ENCODE peak calls at places on chromosomes 12 and 14, in nine cellular contexts. One of them, this sample, is unnamed.

GRCh38 chr14:35400707-35401421 is 3.7 kb downstream of the NFKBIA start:
- DNase-seq in GM19239: no peak
- DNase-seq in head of caudate nucleus: peak; percentile 64
- DNase-seq in hepatic stellate cell: no peak
- DNase-seq in EL: no peak
- DNase-seq in nucleus accumbens: no peak
- DNase-seq in T-cell: peak; percentile 25
- DNase-seq in uterus: no peak
- DNase-seq in T-helper 1 cell: no peak
- DNase-seq in this sample: no peak

GRCh38 chr12:12024958-12025682 is 45.6 kb upstream of the BCL2L14 start:
- DNase-seq in GM19239: no peak
- DNase-seq in head of caudate nucleus: no peak
- DNase-seq in hepatic stellate cell: no peak
- DNase-seq in EL: no peak
- DNase-seq in nucleus accumbens: no peak
- DNase-seq in T-cell: peak; percentile 37
- DNase-seq in uterus: no peak
- DNase-seq in T-helper 1 cell: peak; percentile 77
- DNase-seq in this sample: no peak

GRCh38 chr12:107976331-107976730 is 152.8 kb upstream of the WSCD2 start:
- DNase-seq in GM19239: no peak
- DNase-seq in head of caudate nucleus: no peak
- DNase-seq in hepatic stellate cell: no peak
- DNase-seq in EL: no peak
- DNase-seq in nucleus accumbens: no peak
- DNase-seq in T-cell: no peak
- DNase-seq in uterus: no peak
- DNase-seq in T-helper 1 cell: no peak
- DNase-seq in this sample: no peak

GRCh38 chr12:65339161-65339560 is 60.7 kb downstream of the MSRB3 start:
- DNase-seq in GM19239: no peak
- DNase-seq in head of caudate nucleus: no peak
- DNase-seq in hepatic stellate cell: no peak
- DNase-seq in EL: peak; percentile 46
- DNase-seq in nucleus accumbens: no peak
- DNase-seq in T-cell: no peak
- DNase-seq in uterus: no peak
- DNase-seq in T-helper 1 cell: no peak
- DNase-seq in this sample: no peak

GRCh38 chr12:3236345-3237153 is 159.4 kb downstream of the TSPAN9 start:
- DNase-seq in GM19239: no peak
- DNase-seq in head of caudate nucleus: no peak
- DNase-seq in hepatic stellate cell: no peak
- DNase-seq in EL: peak; percentile 54
- DNase-seq in nucleus accumbens: no peak
- DNase-seq in T-cell: no peak
- DNase-seq in uterus: peak; percentile 51
- DNase-seq in T-helper 1 cell: peak; percentile 9
- DNase-seq in this sample: no peak

GRCh38 chr12:48023386-48023785 is 19.1 kb upstream of the COL2A1 start:
- DNase-seq in GM19239: no peak
- DNase-seq in head of caudate nucleus: no peak
- DNase-seq in hepatic stellate cell: no peak
- DNase-seq in EL: no peak
- DNase-seq in nucleus accumbens: no peak
- DNase-seq in T-cell: no peak
- DNase-seq in uterus: no peak
- DNase-seq in T-helper 1 cell: no peak
- DNase-seq in this sample: no peak

GRCh38 chr14:84375235-84375634 is 1154.7 kb upstream of the FLRT2 start:
- DNase-seq in GM19239: no peak
- DNase-seq in head of caudate nucleus: no peak
- DNase-seq in hepatic stellate cell: no peak
- DNase-seq in EL: peak; percentile 2
- DNase-seq in nucleus accumbens: no peak
- DNase-seq in T-cell: no peak
- DNase-seq in uterus: no peak
- DNase-seq in T-helper 1 cell: no peak
- DNase-seq in this sample: no peak

GRCh38 chr14:29352681-29353080 is 575.0 kb downstream of the PRKD1 start:
- DNase-seq in GM19239: no peak
- DNase-seq in head of caudate nucleus: no peak
- DNase-seq in hepatic stellate cell: no peak
- DNase-seq in EL: peak; percentile 13
- DNase-seq in nucleus accumbens: no peak
- DNase-seq in T-cell: no peak
- DNase-seq in uterus: no peak
- DNase-seq in T-helper 1 cell: no peak
- DNase-seq in this sample: no peak

GRCh38 chr14:22059201-22059600 is 385.6 kb upstream of the OR4E1 start:
- DNase-seq in GM19239: no peak
- DNase-seq in head of caudate nucleus: no peak
- DNase-seq in hepatic stellate cell: no peak
- DNase-seq in EL: no peak
- DNase-seq in nucleus accumbens: no peak
- DNase-seq in T-cell: no peak
- DNase-seq in uterus: no peak
- DNase-seq in T-helper 1 cell: no peak
- DNase-seq in this sample: no peak

GRCh38 chr12:118884226-118884625 is 97.1 kb upstream of the SRRM4 start:
- DNase-seq in GM19239: no peak
- DNase-seq in head of caudate nucleus: no peak
- DNase-seq in hepatic stellate cell: no peak
- DNase-seq in EL: peak; percentile 0
- DNase-seq in nucleus accumbens: no peak
- DNase-seq in T-cell: no peak
- DNase-seq in uterus: no peak
- DNase-seq in T-helper 1 cell: no peak
- DNase-seq in this sample: no peak

GRCh38 chr14:100673807-100674154 is 52.9 kb upstream of the DLK1 start:
- DNase-seq in GM19239: no peak
- DNase-seq in head of caudate nucleus: no peak
- DNase-seq in hepatic stellate cell: no peak
- DNase-seq in EL: no peak
- DNase-seq in nucleus accumbens: no peak
- DNase-seq in T-cell: no peak
- DNase-seq in uterus: no peak
- DNase-seq in T-helper 1 cell: no peak
- DNase-seq in this sample: no peak

GRCh38 chr14:97411938-97412612 is 614.9 kb downstream of the VRK1 start:
- DNase-seq in GM19239: no peak
- DNase-seq in head of caudate nucleus: peak; percentile 57
- DNase-seq in hepatic stellate cell: no peak
- DNase-seq in EL: no peak
- DNase-seq in nucleus accumbens: no peak
- DNase-seq in T-cell: no peak
- DNase-seq in uterus: no peak
- DNase-seq in T-helper 1 cell: no peak
- DNase-seq in this sample: no peak

GRCh38 chr14:89779707-89780106 is 174.8 kb downstream of the EFCAB11 start:
- DNase-seq in GM19239: no peak
- DNase-seq in head of caudate nucleus: no peak
- DNase-seq in hepatic stellate cell: no peak
- DNase-seq in EL: no peak
- DNase-seq in nucleus accumbens: no peak
- DNase-seq in T-cell: no peak
- DNase-seq in uterus: no peak
- DNase-seq in T-helper 1 cell: no peak
- DNase-seq in this sample: no peak

GRCh38 chr12:60494249-60494648 is 898.4 kb downstream of the SLC16A7 start:
- DNase-seq in GM19239: no peak
- DNase-seq in head of caudate nucleus: no peak
- DNase-seq in hepatic stellate cell: peak; percentile 7
- DNase-seq in EL: peak; percentile 55
- DNase-seq in nucleus accumbens: no peak
- DNase-seq in T-cell: no peak
- DNase-seq in uterus: no peak
- DNase-seq in T-helper 1 cell: no peak
- DNase-seq in this sample: peak; percentile 37

GRCh38 chr12:28253175-28253641 is 63.0 kb downstream of the CCDC91 start:
- DNase-seq in GM19239: peak; percentile 4
- DNase-seq in head of caudate nucleus: no peak
- DNase-seq in hepatic stellate cell: peak; percentile 12
- DNase-seq in EL: peak; percentile 41
- DNase-seq in nucleus accumbens: no peak
- DNase-seq in T-cell: peak; percentile 0
- DNase-seq in uterus: no peak
- DNase-seq in T-helper 1 cell: peak; percentile 82
- DNase-seq in this sample: peak; percentile 18

GRCh38 chr12:30719060-30719459 is 23.4 kb upstream of the IPO8 start:
- DNase-seq in GM19239: no peak
- DNase-seq in head of caudate nucleus: no peak
- DNase-seq in hepatic stellate cell: peak; percentile 52
- DNase-seq in EL: peak; percentile 96
- DNase-seq in nucleus accumbens: no peak
- DNase-seq in T-cell: no peak
- DNase-seq in uterus: no peak
- DNase-seq in T-helper 1 cell: no peak
- DNase-seq in this sample: peak; percentile 74

GRCh38 chr12:94637714-94638113 is 12.6 kb downstream of the TMCC3 start:
- DNase-seq in GM19239: no peak
- DNase-seq in head of caudate nucleus: no peak
- DNase-seq in hepatic stellate cell: no peak
- DNase-seq in EL: no peak
- DNase-seq in nucleus accumbens: no peak
- DNase-seq in T-cell: no peak
- DNase-seq in uterus: no peak
- DNase-seq in T-helper 1 cell: no peak
- DNase-seq in this sample: no peak

GRCh38 chr14:52793061-52793460 is 1.7 kb upstream of the GNPNAT1 start:
- DNase-seq in GM19239: no peak
- DNase-seq in head of caudate nucleus: no peak
- DNase-seq in hepatic stellate cell: no peak
- DNase-seq in EL: no peak
- DNase-seq in nucleus accumbens: no peak
- DNase-seq in T-cell: no peak
- DNase-seq in uterus: no peak
- DNase-seq in T-helper 1 cell: no peak
- DNase-seq in this sample: no peak

GRCh38 chr14:31051023-31051422 is 24.8 kb upstream of the STRN3 start:
- DNase-seq in GM19239: no peak
- DNase-seq in head of caudate nucleus: no peak
- DNase-seq in hepatic stellate cell: no peak
- DNase-seq in EL: no peak
- DNase-seq in nucleus accumbens: no peak
- DNase-seq in T-cell: no peak
- DNase-seq in uterus: no peak
- DNase-seq in T-helper 1 cell: no peak
- DNase-seq in this sample: no peak

GRCh38 chr12:107597695-107598410 is 87.7 kb upstream of the PWP1 start:
- DNase-seq in GM19239: no peak
- DNase-seq in head of caudate nucleus: no peak
- DNase-seq in hepatic stellate cell: no peak
- DNase-seq in EL: no peak
- DNase-seq in nucleus accumbens: no peak
- DNase-seq in T-cell: no peak
- DNase-seq in uterus: no peak
- DNase-seq in T-helper 1 cell: no peak
- DNase-seq in this sample: no peak

GRCh38 chr14:36238666-36239363 is 62.3 kb upstream of the PTCSC3 start:
- DNase-seq in GM19239: no peak
- DNase-seq in head of caudate nucleus: no peak
- DNase-seq in hepatic stellate cell: no peak
- DNase-seq in EL: peak; percentile 41
- DNase-seq in nucleus accumbens: no peak
- DNase-seq in T-cell: no peak
- DNase-seq in uterus: no peak
- DNase-seq in T-helper 1 cell: peak; percentile 8
- DNase-seq in this sample: peak; percentile 75

GRCh38 chr12:58364389-58365086 is 423.2 kb downstream of the ATP23 start:
- DNase-seq in GM19239: no peak
- DNase-seq in head of caudate nucleus: no peak
- DNase-seq in hepatic stellate cell: peak; percentile 83
- DNase-seq in EL: peak; percentile 99
- DNase-seq in nucleus accumbens: no peak
- DNase-seq in T-cell: no peak
- DNase-seq in uterus: no peak
- DNase-seq in T-helper 1 cell: no peak
- DNase-seq in this sample: peak; percentile 98

GRCh38 chr12:50024804-50025186 is 499 bp downstream of the RACGAP1 start:
- DNase-seq in GM19239: no peak
- DNase-seq in head of caudate nucleus: no peak
- DNase-seq in hepatic stellate cell: no peak
- DNase-seq in EL: peak; percentile 31
- DNase-seq in nucleus accumbens: no peak
- DNase-seq in T-cell: no peak
- DNase-seq in uterus: no peak
- DNase-seq in T-helper 1 cell: peak; percentile 33
- DNase-seq in this sample: no peak

GRCh38 chr14:92848941-92849340 is 54.8 kb downstream of the GOLGA5 start:
- DNase-seq in GM19239: no peak
- DNase-seq in head of caudate nucleus: no peak
- DNase-seq in hepatic stellate cell: no peak
- DNase-seq in EL: no peak
- DNase-seq in nucleus accumbens: no peak
- DNase-seq in T-cell: no peak
- DNase-seq in uterus: no peak
- DNase-seq in T-helper 1 cell: no peak
- DNase-seq in this sample: no peak

GRCh38 chr14:54462048-54462447 is 20.9 kb upstream of the CNIH1 start:
- DNase-seq in GM19239: no peak
- DNase-seq in head of caudate nucleus: no peak
- DNase-seq in hepatic stellate cell: no peak
- DNase-seq in EL: no peak
- DNase-seq in nucleus accumbens: no peak
- DNase-seq in T-cell: no peak
- DNase-seq in uterus: no peak
- DNase-seq in T-helper 1 cell: no peak
- DNase-seq in this sample: no peak

GRCh38 chr14:95679995-95680735 is 6.1 kb upstream of the TCL1B start:
- DNase-seq in GM19239: peak; percentile 34
- DNase-seq in head of caudate nucleus: no peak
- DNase-seq in hepatic stellate cell: no peak
- DNase-seq in EL: no peak
- DNase-seq in nucleus accumbens: no peak
- DNase-seq in T-cell: no peak
- DNase-seq in uterus: no peak
- DNase-seq in T-helper 1 cell: no peak
- DNase-seq in this sample: no peak

GRCh38 chr14:61632401-61633195 is 62.7 kb upstream of the HIF1A start:
- DNase-seq in GM19239: no peak
- DNase-seq in head of caudate nucleus: no peak
- DNase-seq in hepatic stellate cell: no peak
- DNase-seq in EL: no peak
- DNase-seq in nucleus accumbens: no peak
- DNase-seq in T-cell: no peak
- DNase-seq in uterus: no peak
- DNase-seq in T-helper 1 cell: no peak
- DNase-seq in this sample: no peak

GRCh38 chr14:91140672-91141071 is 26.8 kb downstream of the DGLUCY start:
- DNase-seq in GM19239: no peak
- DNase-seq in head of caudate nucleus: no peak
- DNase-seq in hepatic stellate cell: no peak
- DNase-seq in EL: no peak
- DNase-seq in nucleus accumbens: no peak
- DNase-seq in T-cell: no peak
- DNase-seq in uterus: no peak
- DNase-seq in T-helper 1 cell: no peak
- DNase-seq in this sample: no peak

GRCh38 chr12:19575307-19576243 is 136.3 kb downstream of the AEBP2 start:
- DNase-seq in GM19239: no peak
- DNase-seq in head of caudate nucleus: no peak
- DNase-seq in hepatic stellate cell: peak; percentile 46
- DNase-seq in EL: peak; percentile 89
- DNase-seq in nucleus accumbens: no peak
- DNase-seq in T-cell: no peak
- DNase-seq in uterus: peak; percentile 25
- DNase-seq in T-helper 1 cell: no peak
- DNase-seq in this sample: no peak

GRCh38 chr12:91367234-91367849 is 184.7 kb upstream of the DCN start:
- DNase-seq in GM19239: no peak
- DNase-seq in head of caudate nucleus: no peak
- DNase-seq in hepatic stellate cell: no peak
- DNase-seq in EL: peak; percentile 25
- DNase-seq in nucleus accumbens: no peak
- DNase-seq in T-cell: no peak
- DNase-seq in uterus: no peak
- DNase-seq in T-helper 1 cell: no peak
- DNase-seq in this sample: no peak

GRCh38 chr14:53409289-53409688 is 256.2 kb upstream of the DDHD1 start:
- DNase-seq in GM19239: no peak
- DNase-seq in head of caudate nucleus: no peak
- DNase-seq in hepatic stellate cell: no peak
- DNase-seq in EL: no peak
- DNase-seq in nucleus accumbens: no peak
- DNase-seq in T-cell: no peak
- DNase-seq in uterus: no peak
- DNase-seq in T-helper 1 cell: no peak
- DNase-seq in this sample: no peak